ENCODE peak calls at places on chromosome 10, in five cellular contexts. R is IMR-90, J is neuronal stem cell, F is trophoblast cell, N is H1. O is an unnamed sample.

GRCh38 chr10:61752111-61753011 is 89.6 kb downstream of the CABCOCO1 start:
- DNase-seq in R (peak), J (no peak), F (no peak), N (no peak), O (no peak)

GRCh38 chr10:63700209-63700934 is 179.2 kb downstream of the REEP3 start:
- DNase-seq in R (peak), J (no peak), F (peak), N (no peak), O (no peak)

GRCh38 chr10:92082583-92083280 is 159.2 kb downstream of the BTAF1 start:
- DNase-seq in R (peak), J (no peak), F (peak), N (no peak), O (no peak)

GRCh38 chr10:97724341-97724941 is 10.9 kb downstream of the MARVELD1 start:
- DNase-seq in R (peak), J (no peak), F (no peak), N (no peak), O (no peak)

GRCh38 chr10:74039561-74040145 is 41.7 kb downstream of the VCL start:
- DNase-seq in R (peak), J (no peak), F (no peak), N (no peak), O (no peak)

GRCh38 chr10:76736848-76737495 is 900.6 kb downstream of the KCNMA1 start:
- DNase-seq in R (no peak), J (no peak), F (no peak), N (no peak), O (no peak)

GRCh38 chr10:119365773-119366640 is 158.6 kb downstream of the GRK5 start:
- DNase-seq in R (peak), J (no peak), F (no peak), N (no peak), O (no peak)

GRCh38 chr10:34078798-34079470 is 736.2 kb downstream of the PARD3 start:
- DNase-seq in R (no peak), J (no peak), F (no peak), N (no peak), O (no peak)

GRCh38 chr10:3935933-3936359 is 150.9 kb upstream of the KLF6 start:
- DNase-seq in R (no peak), J (no peak), F (no peak), N (no peak), O (no peak)

GRCh38 chr10:96768136-96768535 is 47.8 kb upstream of the PIK3AP1 start:
- DNase-seq in R (no peak), J (no peak), F (no peak), N (no peak), O (no peak)

GRCh38 chr10:93186631-93187030 is 112.9 kb downstream of the CYP26A1 start:
- DNase-seq in R (no peak), J (no peak), F (peak), N (no peak), O (no peak)

GRCh38 chr10:30445716-30446115 is 11.7 kb downstream of the MAP3K8 start:
- DNase-seq in R (peak), J (no peak), F (no peak), N (no peak), O (no peak)

GRCh38 chr10:99328579-99329237 is 448 bp upstream of the CNNM1 start:
- DNase-seq in R (peak), J (no peak), F (no peak), N (no peak), O (no peak)

GRCh38 chr10:90199098-90199497 is 497.7 kb downstream of the KIF20B start:
- DNase-seq in R (no peak), J (no peak), F (no peak), N (no peak), O (no peak)

GRCh38 chr10:118701529-118702323 is 53.0 kb downstream of the CACUL1 start:
- DNase-seq in R (peak), J (no peak), F (peak), N (no peak), O (peak)

GRCh38 chr10:91768123-91768522 is 30.1 kb upstream of the TNKS2 start:
- DNase-seq in R (peak), J (no peak), F (peak), N (no peak), O (no peak)

GRCh38 chr10:119500796-119501195 is 41.7 kb downstream of the RGS10 start:
- DNase-seq in R (no peak), J (no peak), F (no peak), N (no peak), O (no peak)

GRCh38 chr10:63409465-63410027 is 56.2 kb downstream of the JMJD1C start:
- DNase-seq in R (peak), J (no peak), F (no peak), N (no peak), O (no peak)

GRCh38 chr10:88525371-88526079 is 57.6 kb downstream of the RNLS start:
- DNase-seq in R (peak), J (no peak), F (no peak), N (no peak), O (no peak)

GRCh38 chr10:113480828-113481502 is 71.9 kb upstream of the HABP2 start:
- DNase-seq in R (no peak), J (no peak), F (peak), N (no peak), O (no peak)
- H3K18ac ChIP-seq in R (no peak), J (no peak), F (no peak), N (no peak), O (no peak)

GRCh38 chr10:86411852-86412550 is 45.4 kb upstream of the GRID1 start:
- DNase-seq in R (no peak), J (no peak), F (no peak), N (no peak), O (no peak)
- H3K18ac ChIP-seq in R (peak), J (no peak), F (no peak), N (no peak), O (no peak)

DNA sequence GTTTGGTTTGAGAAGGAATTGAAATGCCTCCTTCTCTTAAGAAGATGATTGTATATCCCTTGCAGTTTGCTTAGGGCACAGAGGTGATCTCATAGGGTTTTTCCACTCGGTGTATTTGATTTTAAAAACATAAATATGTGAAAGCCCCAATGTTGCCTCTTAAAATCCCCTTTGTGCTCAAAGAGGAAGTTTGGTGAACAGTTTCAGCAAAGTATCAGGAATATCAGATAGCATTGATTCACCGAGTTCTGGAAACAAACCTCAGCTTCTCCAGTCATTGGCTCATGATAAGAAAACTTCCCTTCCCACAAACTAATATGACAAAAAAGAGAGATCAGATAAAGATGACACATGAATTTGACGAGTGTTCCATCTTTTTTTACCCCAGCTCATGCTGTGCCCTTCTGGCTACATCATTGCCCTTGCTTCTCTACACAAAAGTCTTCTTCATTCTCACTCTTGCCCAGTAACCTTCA is 20.1 kb upstream of the SMNDC1 start:
- DNase-seq in R (peak), J (no peak), F (no peak), N (no peak), O (no peak)
- H3K18ac ChIP-seq in R (peak), J (no peak), F (no peak), N (no peak), O (no peak)

GRCh38 chr10:71236286-71236685 is 23.9 kb downstream of the UNC5B start:
- DNase-seq in R (no peak), J (no peak), F (no peak), N (no peak), O (no peak)

GRCh38 chr10:71234970-71235681 is 22.8 kb downstream of the UNC5B start:
- DNase-seq in R (peak), J (no peak), F (no peak), N (no peak), O (no peak)

GRCh38 chr10:71236822-71237682 is 24.7 kb downstream of the UNC5B start:
- DNase-seq in R (no peak), J (no peak), F (no peak), N (no peak), O (no peak)

GRCh38 chr10:71234017-71234894 is 21.9 kb downstream of the UNC5B start:
- DNase-seq in R (no peak), J (no peak), F (no peak), N (no peak), O (no peak)

GRCh38 chr10:71235808-71236207 is 23.4 kb downstream of the UNC5B start:
- DNase-seq in R (no peak), J (no peak), F (no peak), N (no peak), O (no peak)
- H3K18ac ChIP-seq in R (no peak), J (peak), F (peak), N (peak), O (no peak)

GRCh38 chr10:78964274-78964951 is 104.4 kb upstream of the ZMIZ1 start:
- DNase-seq in R (no peak), J (no peak), F (no peak), N (no peak), O (no peak)
- H3K18ac ChIP-seq in R (peak), J (peak), F (peak), N (peak), O (no peak)

GRCh38 chr10:16597656-16598055 is 76.0 kb upstream of the C1QL3 start:
- DNase-seq in R (peak), J (no peak), F (peak), N (no peak), O (no peak)
- H3K18ac ChIP-seq in R (no peak), J (no peak), F (no peak), N (no peak), O (no peak)

GRCh38 chr10:78802406-78802805 is 266.4 kb upstream of the ZMIZ1 start:
- DNase-seq in R (no peak), J (no peak), F (no peak), N (no peak), O (no peak)

GRCh38 chr10:78805176-78805575 is 263.6 kb upstream of the ZMIZ1 start:
- DNase-seq in R (peak), J (no peak), F (no peak), N (no peak), O (no peak)

GRCh38 chr10:78804356-78805032 is 264.3 kb upstream of the ZMIZ1 start:
- DNase-seq in R (no peak), J (no peak), F (no peak), N (no peak), O (no peak)

GRCh38 chr10:78802866-78803265 is 265.9 kb upstream of the ZMIZ1 start:
- DNase-seq in R (peak), J (no peak), F (no peak), N (no peak), O (no peak)

DNA sequence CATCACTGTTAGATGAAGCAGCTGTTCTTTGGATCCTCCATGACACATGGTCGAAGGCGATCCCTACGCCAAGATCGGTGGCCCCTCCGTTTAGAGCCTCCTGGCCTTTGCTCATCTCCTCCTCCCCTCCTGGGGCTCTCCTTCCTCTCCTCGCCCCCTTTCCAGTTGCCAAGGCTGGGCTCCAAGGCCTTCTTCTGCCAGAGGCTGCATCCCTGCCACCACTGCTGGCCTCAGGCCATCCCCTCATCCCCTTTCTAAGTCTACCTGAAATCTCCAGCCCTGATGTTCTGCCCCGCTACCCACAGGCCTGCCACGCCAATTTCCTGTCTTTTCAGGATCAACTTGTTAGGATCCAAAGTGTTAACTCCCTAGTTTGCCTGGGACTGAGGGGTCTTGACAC is 265.1 kb upstream of the ZMIZ1 start:
- DNase-seq in R (no peak), J (no peak), F (no peak), N (no peak), O (no peak)
- H3K18ac ChIP-seq in R (no peak), J (peak), F (no peak), N (no peak), O (no peak)